ENCODE peak calls at places on chromosomes 1 and 21, in eight cellular contexts. I is DMS153, O is cardiac fibroblast, X is AG04450, G is posterior cingulate gyrus, Z is GM23248, A is PC-3, P is A172. R is an unnamed sample.

GRCh38 chr1:187621961-187622360 is 793.2 kb downstream of the PLA2G4A start:
- DNase-seq in P (peak), A (peak), G (no peak), O (peak), Z (peak), I (no peak), X (no peak), R (no peak)

GRCh38 chr1:232600430-232601258 is 29.3 kb downstream of the SIPA1L2 start:
- DNase-seq in P (peak), A (no peak), I (no peak), Z (no peak), O (no peak), X (peak), G (no peak), R (no peak)

GRCh38 chr1:218817747-218818146 is 355.9 kb upstream of the LYPLAL1 start:
- DNase-seq in A (no peak), X (no peak), O (peak), G (no peak), Z (no peak), P (no peak), I (no peak), R (no peak)

GRCh38 chr1:9593492-9594465 is 5.1 kb downstream of the TMEM201 start:
- DNase-seq in X (no peak), Z (peak), I (peak), G (peak), A (peak), O (peak), P (peak), R (no peak)

GRCh38 chr1:33182452-33182851 is 609 bp upstream of the TRIM62 start:
- DNase-seq in X (peak), O (peak), G (no peak), P (no peak), Z (peak), A (no peak), I (peak), R (no peak)

GRCh38 chr21:41418956-41419680 is 6.9 kb upstream of the MX1 start:
- DNase-seq in X (no peak), Z (no peak), G (no peak), A (no peak), I (no peak), O (no peak), P (no peak), R (no peak)

GRCh38 chr1:212218911-212219310 is 66.3 kb upstream of the PPP2R5A start:
- DNase-seq in I (no peak), A (no peak), X (peak), Z (peak), O (peak), G (no peak), P (peak), R (no peak)

GRCh38 chr1:24277420-24278169 is 41.6 kb upstream of the GRHL3 start:
- DNase-seq in A (peak), X (no peak), I (no peak), G (no peak), O (peak), P (peak), Z (peak), R (no peak)

GRCh38 chr1:119743776-119744597 is 24.7 kb downstream of the HMGCS2 start:
- DNase-seq in I (peak), O (peak), A (peak), G (peak), X (peak), P (peak), Z (peak), R (no peak)

GRCh38 chr1:169838942-169839341 is 44.2 kb upstream of the METTL18 start:
- DNase-seq in A (no peak), O (no peak), G (no peak), Z (no peak), P (no peak), I (no peak), X (no peak), R (no peak)

GRCh38 chr1:176799327-176799726 is 336.4 kb downstream of the PAPPA2 start:
- DNase-seq in I (no peak), A (no peak), Z (no peak), P (no peak), O (no peak), G (no peak), X (no peak), R (no peak)

GRCh38 chr1:203625623-203626189 is 926 bp upstream of the ATP2B4 start:
- DNase-seq in A (peak), X (no peak), O (peak), P (no peak), G (no peak), Z (peak), I (peak), R (no peak)

GRCh38 chr1:50720457-50721053 is 239.5 kb downstream of the FAF1 start:
- DNase-seq in Z (no peak), X (no peak), A (no peak), G (no peak), O (peak), P (no peak), I (no peak), R (no peak)

GRCh38 chr1:161115132-161115711 is 2.6 kb downstream of the PFDN2 start:
- DNase-seq in O (peak), Z (peak), P (peak), G (no peak), A (peak), X (peak), I (no peak), R (no peak)

GRCh38 chr1:112688781-112689193 is 14.3 kb downstream of the MOV10 start:
- DNase-seq in P (no peak), I (no peak), G (no peak), O (no peak), Z (no peak), A (no peak), X (no peak), R (no peak)

GRCh38 chr1:29621826-29622435 is 385.6 kb downstream of the PTPRU start:
- DNase-seq in O (no peak), Z (no peak), A (no peak), G (no peak), I (no peak), P (no peak), X (no peak), R (no peak)

GRCh38 chr1:145997156-145998023 is 1.0 kb upstream of the TXNIP start:
- DNase-seq in G (no peak), P (no peak), O (no peak), X (no peak), I (peak), A (no peak), Z (no peak), R (no peak)

GRCh38 chr1:116807871-116808450 is 53.7 kb downstream of the CD2 start:
- DNase-seq in A (no peak), Z (no peak), P (no peak), I (peak), X (no peak), O (no peak), G (no peak), R (no peak)

GRCh38 chr21:29933088-29933487 is 6.7 kb downstream of the GRIK1 start:
- DNase-seq in I (no peak), Z (no peak), O (no peak), G (no peak), P (no peak), A (no peak), X (no peak), R (no peak)

GRCh38 chr1:224433041-224433670 is 1.4 kb downstream of the WDR26 start:
- DNase-seq in Z (peak), A (no peak), I (no peak), X (no peak), P (no peak), O (peak), G (no peak), R (no peak)